ENCODE peak calls at places on chromosomes 3 and 15, in eight cellular contexts. I is neural progenitor cell, X is HCT116, A is transverse colon, V is mammary epithelial cell, N is stomach, F is upper lobe of right lung, K is left lung. H is an unnamed sample.

GRCh38 chr3:133880287-133880686 is 15.4 kb downstream of the RAB6B start:
- DNase-seq in A (no peak), I (no peak), N (peak), F (peak), X (no peak), K (no peak), V (no peak), H (no peak)

GRCh38 chr3:128685001-128685726 is 34.5 kb upstream of the RPN1 start:
- DNase-seq in K (no peak), F (no peak), A (no peak), N (no peak), X (no peak), I (no peak), V (no peak), H (no peak)

GRCh38 chr3:170707899-170708298 is 122.0 kb upstream of the SLC7A14 start:
- DNase-seq in F (no peak), X (no peak), A (no peak), K (no peak), I (no peak), N (no peak), V (peak), H (no peak)

GRCh38 chr3:160225181-160226025 is at the start of gene C3orf80:
- DNase-seq in X (peak), N (peak), F (peak), I (peak), K (peak), V (peak), A (peak), H (peak)

GRCh38 chr3:187852842-187853727 is 107.8 kb upstream of the BCL6 start:
- DNase-seq in I (no peak), N (no peak), X (no peak), A (peak), K (no peak), F (no peak), V (peak), H (no peak)

GRCh38 chr15:41585140-41586047 is 26.4 kb downstream of the TYRO3 start:
- DNase-seq in K (no peak), F (peak), X (no peak), V (peak), I (peak), A (peak), N (peak), H (peak)

GRCh38 chr3:181311186-181311585 is 321.6 kb upstream of the DNAJC19 start:
- DNase-seq in A (no peak), K (no peak), V (no peak), X (no peak), F (no peak), N (peak), I (no peak), H (no peak)

GRCh38 chr15:98384328-98385029 is 263.9 kb upstream of the IGF1R start:
- DNase-seq in A (no peak), X (no peak), F (no peak), K (no peak), I (no peak), V (no peak), N (no peak), H (no peak)

GRCh38 chr3:190807719-190808375 is 54.6 kb downstream of the GMNC start:
- DNase-seq in I (no peak), A (no peak), F (peak), V (peak), X (no peak), K (peak), N (peak), H (peak)

GRCh38 chr3:45870099-45870498 is 16.2 kb upstream of the CCR9 start:
- DNase-seq in X (no peak), A (peak), N (no peak), V (no peak), K (no peak), I (no peak), F (no peak), H (no peak)

GRCh38 chr3:150062492-150062891 is 91.8 kb upstream of the PFN2 start:
- DNase-seq in I (peak), K (no peak), V (no peak), N (no peak), F (no peak), A (no peak), X (no peak), H (no peak)

GRCh38 chr3:124078978-124079911 is 87.3 kb upstream of the ROPN1 start:
- DNase-seq in I (peak), N (no peak), X (peak), V (peak), K (no peak), F (no peak), A (no peak), H (no peak)

GRCh38 chr3:135136361-135137100 is 341.5 kb downstream of the EPHB1 start:
- DNase-seq in K (no peak), F (no peak), V (no peak), A (no peak), X (no peak), N (no peak), I (no peak), H (no peak)
- H3K27ac ChIP-seq in K (no peak), F (no peak), V (no peak), A (no peak), X (no peak), N (no peak), I (no peak), H (no peak)

GRCh38 chr15:65925338-65925737 is 56.0 kb downstream of the RAB11A start:
- DNase-seq in V (no peak), N (no peak), F (no peak), I (no peak), A (no peak), X (no peak), K (no peak), H (no peak)

GRCh38 chr15:65926899-65927298 is 57.6 kb downstream of the RAB11A start:
- DNase-seq in I (no peak), F (no peak), K (no peak), X (no peak), V (no peak), A (no peak), N (no peak), H (no peak)

GRCh38 chr15:65926459-65926858 is 57.2 kb downstream of the RAB11A start:
- DNase-seq in V (no peak), F (no peak), I (no peak), A (no peak), N (no peak), K (no peak), X (no peak), H (no peak)

GRCh38 chr15:65929573-65929972 is 60.3 kb downstream of the RAB11A start:
- DNase-seq in I (no peak), N (no peak), V (no peak), F (no peak), A (no peak), X (no peak), K (no peak), H (no peak)

GRCh38 chr15:65927545-65927944 is 58.3 kb downstream of the RAB11A start:
- DNase-seq in X (no peak), I (no peak), K (no peak), V (no peak), N (no peak), F (no peak), A (no peak), H (no peak)
- TF ChIP-seq CTCF in X (peak), I (peak), K (no peak), V (peak), N (no peak), F (no peak), A (no peak), H (no peak)

DNA sequence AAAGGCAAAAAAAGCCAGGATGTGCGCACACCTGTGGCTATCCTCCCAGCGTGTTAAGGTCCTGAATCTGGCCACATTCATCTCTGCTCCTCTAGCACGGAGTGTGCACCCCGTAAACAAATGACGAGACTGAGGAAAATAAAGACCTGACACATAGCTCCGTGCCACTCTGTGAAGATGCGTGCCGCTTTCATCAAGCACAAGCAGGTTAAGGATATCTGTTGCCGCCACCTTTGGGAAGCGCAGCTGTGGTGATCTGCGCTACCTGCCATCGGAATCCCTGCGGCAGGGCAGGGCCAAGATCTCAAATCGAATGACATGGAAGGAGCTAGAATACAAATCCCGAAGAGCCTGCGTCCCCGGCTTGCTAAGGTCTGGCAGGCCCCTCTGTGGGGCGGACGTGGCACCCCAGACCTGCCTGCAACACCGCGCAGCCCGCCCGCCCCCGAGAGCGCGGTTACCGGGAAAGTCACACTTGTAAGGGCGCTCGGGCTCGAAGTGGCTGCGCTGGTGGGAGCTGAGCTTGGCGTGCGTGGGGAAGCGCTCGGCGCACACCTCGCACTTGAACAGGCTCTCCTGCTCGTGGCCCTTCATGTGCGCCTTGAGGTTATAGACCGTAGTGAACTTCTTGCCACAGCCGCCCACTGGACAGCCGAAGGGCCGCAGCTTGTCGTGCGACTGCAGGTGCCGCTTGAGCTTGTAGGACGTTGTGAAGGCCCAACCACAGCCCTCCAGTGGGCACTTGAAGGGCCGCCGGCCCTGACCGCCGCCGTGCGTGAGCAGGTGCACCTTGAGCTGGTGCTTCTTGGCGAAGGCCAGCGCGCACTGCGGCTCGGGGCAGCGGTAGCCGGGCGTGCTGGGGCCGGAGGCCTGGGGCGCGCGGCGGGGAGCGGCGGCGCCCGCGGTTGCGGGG is 937 bp downstream of the ZXDC start:
- DNase-seq in K (peak), V (peak), X (peak), N (peak), I (peak), F (peak), A (peak), H (peak)
- H3K27ac ChIP-seq in K (peak), V (peak), X (peak), N (peak), I (no peak), F (peak), A (peak), H (peak)

DNA sequence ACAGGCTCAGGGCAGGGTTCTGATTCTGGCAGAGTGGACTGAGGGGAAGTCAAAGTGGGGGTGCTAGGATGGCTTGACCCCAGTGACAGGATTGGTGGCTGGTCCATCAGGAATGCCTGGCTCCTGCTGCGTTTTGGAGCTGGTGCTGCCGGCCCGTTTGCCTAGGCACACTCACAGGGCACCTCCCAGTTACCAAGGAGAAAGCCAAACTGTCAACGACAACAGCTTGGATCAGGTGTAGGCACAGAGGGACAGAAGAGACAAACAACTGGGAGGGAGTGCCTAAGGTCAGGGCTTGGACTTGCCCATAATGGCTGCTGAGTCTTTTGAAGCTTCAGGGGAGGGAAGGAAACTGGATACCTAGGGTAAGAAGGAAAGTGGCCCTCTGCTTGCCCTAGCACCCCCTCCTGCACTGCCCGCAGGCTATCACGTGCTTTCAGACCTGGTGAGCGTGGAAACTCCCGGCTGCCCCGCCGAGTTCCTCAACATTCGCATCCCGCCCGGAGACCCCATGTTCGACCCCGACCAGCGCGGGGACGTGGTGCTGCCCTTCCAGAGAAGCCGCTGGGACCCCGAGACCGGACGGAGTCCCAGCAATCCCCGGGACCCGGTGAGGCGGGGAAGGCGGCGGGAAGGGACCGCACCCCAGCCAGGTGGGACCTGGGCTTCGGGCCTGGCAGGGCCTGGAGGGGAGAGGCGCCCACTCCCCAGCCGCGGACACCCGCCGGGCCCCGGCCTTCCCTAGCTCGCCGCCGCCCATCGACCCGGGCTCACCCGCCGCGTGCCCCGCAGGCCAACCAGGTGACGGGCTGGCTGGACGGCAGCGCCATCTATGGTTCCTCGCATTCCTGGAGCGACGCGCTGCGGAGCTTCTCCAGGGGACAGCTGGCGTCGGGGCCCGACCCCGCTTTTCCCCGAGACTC is 5.1 kb downstream of the DUOX1 start:
- DNase-seq in X (no peak), K (no peak), F (peak), I (peak), V (no peak), A (peak), N (peak), H (peak)
- TF ChIP-seq CTCF in X (no peak), K (no peak), F (no peak), I (peak), V (no peak), A (peak), N (no peak), H (no peak)

DNA sequence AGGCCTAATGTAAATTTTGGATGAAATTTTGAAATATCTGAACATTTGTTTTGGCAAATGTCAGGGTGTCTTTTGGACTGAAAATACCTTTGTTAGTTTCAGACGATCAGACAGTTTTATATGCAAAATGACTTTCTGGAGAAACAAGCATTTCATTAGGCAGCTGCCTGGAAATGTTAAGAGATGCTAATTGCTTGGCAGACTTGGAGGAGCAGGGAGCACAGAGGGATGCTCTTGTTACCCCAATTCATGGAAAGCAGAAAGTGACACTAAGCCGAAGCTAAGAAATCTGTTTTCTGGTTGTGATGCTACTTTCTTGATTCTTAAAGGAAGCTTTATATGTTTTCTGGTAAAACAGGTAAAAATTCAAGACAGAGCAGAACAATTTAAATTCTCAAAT is 204.3 kb upstream of the GBE1 start:
- DNase-seq in V (no peak), A (no peak), X (no peak), N (no peak), F (no peak), I (no peak), K (no peak), H (no peak)
- H3K27ac ChIP-seq in V (no peak), A (no peak), X (no peak), N (no peak), F (no peak), I (no peak), K (no peak), H (no peak)

H was measured in lower lobe of right lung.